ENCODE peak calls at places on chromosomes 2 and 18, in four cellular contexts. Z, Q, U and A are unnamed samples.

GRCh38 chr2:241636182-241636982 is 576 bp downstream of the THAP4 start:
- DNase-seq in U (no peak), Z (peak; percentile 70), Q (no peak), A (peak; percentile 59)

GRCh38 chr2:148876589-148877402 is 1.8 kb downstream of the KIF5C start:
- DNase-seq in Z (no peak), Q (no peak), U (no peak), A (no peak)

GRCh38 chr18:67463829-67464228 is 52.7 kb downstream of the DSEL start:
- DNase-seq in U (no peak), Q (no peak), Z (no peak), A (no peak)

GRCh38 chr2:100780203-100781008 is 39.5 kb upstream of the NPAS2 start:
- DNase-seq in Z (no peak), Q (no peak), U (peak; percentile 29), A (no peak)

GRCh38 chr2:29238497-29238896 is 123.3 kb downstream of the CLIP4 start:
- DNase-seq in Q (no peak), Z (peak; percentile 54), U (no peak), A (peak; percentile 52)

GRCh38 chr2:187689372-187689771 is 135.1 kb upstream of the TFPI start:
- DNase-seq in Q (no peak), U (no peak), Z (no peak), A (no peak)

GRCh38 chr2:43754180-43754579 is 19.7 kb upstream of the DYNC2LI1 start:
- DNase-seq in Q (no peak), U (no peak), Z (no peak), A (no peak)

GRCh38 chr2:177264209-177264538 is 353 bp downstream of the NFE2L2 start:
- DNase-seq in Z (no peak), U (no peak), Q (no peak), A (no peak)

GRCh38 chr2:222548997-222549396 is 106.9 kb downstream of the FARSB start:
- DNase-seq in Z (no peak), Q (no peak), U (no peak), A (no peak)

GRCh38 chr2:231632559-231633142 is 40.0 kb downstream of the TEX44 start:
- DNase-seq in Z (no peak), Q (no peak), U (no peak), A (no peak)

DNA sequence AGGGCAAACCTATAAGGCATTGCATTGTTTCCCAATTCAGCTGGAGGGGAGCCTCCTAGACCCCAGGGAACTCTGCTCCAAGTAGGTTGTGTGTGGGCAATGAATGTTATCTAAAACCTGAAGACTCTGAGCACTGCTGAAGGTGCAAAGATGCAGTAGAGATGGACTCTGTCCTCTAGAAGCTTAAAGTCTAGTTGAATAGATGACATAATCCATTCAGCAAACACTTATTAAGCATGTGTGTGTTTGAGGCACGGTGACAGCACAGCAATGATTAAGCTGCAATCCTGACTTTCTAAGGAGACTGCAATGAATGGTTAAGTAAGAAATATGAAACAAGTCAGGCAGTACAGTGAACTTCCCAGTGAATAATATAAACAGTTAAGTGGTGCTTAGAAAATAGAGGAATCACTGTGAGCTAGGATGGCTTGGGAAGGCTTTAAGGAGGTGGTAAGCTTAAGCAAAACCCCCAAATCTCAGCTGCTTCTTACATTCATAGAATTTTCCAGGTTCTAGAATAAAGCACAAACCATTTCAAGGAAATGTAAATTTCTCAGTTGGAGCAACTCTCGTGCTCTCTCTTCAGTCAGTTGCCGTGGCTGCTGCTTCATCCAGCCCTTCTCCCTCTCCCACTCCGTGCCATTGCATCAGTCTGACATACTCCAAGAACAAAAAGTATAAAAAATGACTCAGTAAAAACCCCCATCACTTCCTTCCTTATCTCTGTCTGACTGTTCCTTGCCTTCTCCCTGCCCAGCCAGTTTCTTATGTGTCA is 19.1 kb downstream of the MXD1 start:
- DNase-seq in Q (no peak), U (peak; percentile 78), Z (peak; percentile 35), A (no peak)
- TF ChIP-seq SPI1 in Q (no peak), U (peak; percentile 47), Z (peak; percentile 60), A (no peak)

GRCh38 chr18:44589709-44590108 is 91.0 kb upstream of the SETBP1 start:
- DNase-seq in Z (no peak), Q (no peak), U (no peak), A (no peak)

GRCh38 chr18:44594779-44595467 is 85.8 kb upstream of the SETBP1 start:
- DNase-seq in Q (no peak), U (no peak), Z (no peak), A (no peak)

GRCh38 chr18:44588466-44588865 is 92.2 kb upstream of the SETBP1 start:
- DNase-seq in Z (no peak), U (no peak), Q (no peak), A (no peak)

GRCh38 chr18:44590976-44591375 is 89.7 kb upstream of the SETBP1 start:
- DNase-seq in Q (no peak), U (no peak), Z (no peak), A (no peak)

GRCh38 chr18:44592639-44593038 is 88.0 kb upstream of the SETBP1 start:
- DNase-seq in Q (no peak), U (no peak), Z (no peak), A (no peak)
- TF ChIP-seq POLR2AphosphoS5 in Q (no peak), U (no peak), Z (no peak), A (no peak)

GRCh38 chr2:96430394-96430988 is 74.7 kb downstream of the NEURL3 start:
- DNase-seq in Q (no peak), Z (no peak), U (no peak), A (no peak)

GRCh38 chr2:96423866-96424265 is 81.3 kb downstream of the NEURL3 start:
- DNase-seq in U (no peak), Q (no peak), Z (no peak), A (no peak)

GRCh38 chr2:96431319-96431718 is 73.8 kb downstream of the NEURL3 start:
- DNase-seq in U (no peak), Q (no peak), Z (no peak), A (no peak)

GRCh38 chr2:96427169-96427568 is 78.0 kb downstream of the NEURL3 start:
- DNase-seq in U (no peak), Z (no peak), Q (no peak), A (no peak)

GRCh38 chr2:96427917-96428316 is 77.2 kb downstream of the NEURL3 start:
- DNase-seq in Q (no peak), U (no peak), Z (no peak), A (no peak)
- TF ChIP-seq SPI1 in Q (no peak), U (no peak), Z (no peak), A (no peak)

DNA sequence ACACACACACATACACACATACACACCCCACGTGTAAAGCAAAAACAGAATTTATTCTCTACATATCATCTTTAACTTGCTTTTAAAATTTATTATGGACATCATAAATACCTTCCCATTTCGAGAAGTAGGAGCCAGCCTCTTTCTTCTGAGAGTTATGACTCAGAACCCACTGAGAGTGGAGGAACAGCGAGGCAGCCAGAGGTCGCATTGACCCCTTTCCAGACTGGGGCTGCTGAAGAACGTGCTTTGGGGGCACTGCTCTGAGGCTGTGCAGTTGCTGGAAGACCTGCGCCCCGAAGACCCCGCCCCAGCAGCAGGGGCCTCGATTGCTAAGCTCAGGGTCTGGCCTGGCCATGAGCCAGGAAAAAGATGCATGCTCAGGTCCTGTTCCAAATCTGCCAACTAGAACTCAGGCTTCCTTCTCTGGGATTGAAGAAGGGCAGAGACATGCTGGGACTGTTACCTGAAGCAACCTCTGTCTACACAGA is 133.8 kb upstream of the TWIST2 start:
- DNase-seq in Q (no peak), Z (no peak), U (no peak), A (no peak)
- TF ChIP-seq POLR2AphosphoS5 in Q (no peak), Z (no peak), U (no peak), A (no peak)

DNA sequence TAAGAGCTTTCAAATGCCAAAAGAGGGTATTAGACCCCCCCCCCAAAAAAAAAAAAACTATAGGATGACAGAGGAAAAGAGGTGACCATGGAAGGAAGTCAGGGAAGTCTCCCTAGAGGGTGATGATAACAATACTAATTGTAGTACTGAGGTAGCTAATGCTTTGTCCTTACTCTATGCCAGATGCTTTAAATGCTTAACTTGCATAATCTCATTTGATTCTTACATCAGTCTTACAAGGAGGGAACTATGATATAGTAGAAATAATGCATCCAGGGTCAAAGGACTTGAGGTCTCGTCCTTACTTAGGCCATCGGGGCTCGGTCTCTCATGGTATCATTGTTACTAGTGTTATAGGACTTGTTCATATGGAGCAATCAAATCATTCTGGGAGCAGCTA is 9.1 kb downstream of the IDH1 start:
- DNase-seq in Q (no peak), Z (no peak), U (no peak), A (no peak)
- TF ChIP-seq SPI1 in Q (no peak), Z (no peak), U (no peak), A (no peak)